ENCODE peak calls at places on chromosomes 4 and X, in four cellular contexts. V is neuronal stem cell, W is stomach, B is SK-N-SH. Q is an unnamed sample.

GRCh38 chrX:132876509-132876837 is 82.0 kb downstream of the HS6ST2 start:
- DNase-seq in V (no peak), W (no peak), B (no peak), Q (no peak)

GRCh38 chrX:19799319-19800182 is 87.8 kb downstream of the SH3KBP1 start:
- DNase-seq in V (no peak), W (no peak), B (no peak), Q (no peak)

GRCh38 chrX:19862634-19863236 is 24.7 kb downstream of the SH3KBP1 start:
- DNase-seq in V (no peak), W (no peak), B (no peak), Q (no peak)

GRCh38 chr4:140789752-140790151 is 33.6 kb upstream of the TBC1D9 start:
- DNase-seq in V (no peak), W (no peak), B (no peak), Q (no peak)

GRCh38 chr4:183398298-183399129 is 45.9 kb upstream of the CDKN2AIP start:
- DNase-seq in V (peak; percentile 46), W (peak; percentile 74), B (peak; percentile 94), Q (peak; percentile 86)

GRCh38 chr4:154506253-154506652 is 14.7 kb upstream of the DCHS2 start:
- DNase-seq in V (peak; percentile 27), W (no peak), B (peak; percentile 12), Q (peak; percentile 47)

GRCh38 chrX:22155126-22155525 is 117.6 kb upstream of the CBLL2 start:
- DNase-seq in V (no peak), W (no peak), B (no peak), Q (no peak)

GRCh38 chrX:103063918-103064434 is at the start of gene BEX1:
- DNase-seq in V (peak; percentile 43), W (peak; percentile 37), B (peak; percentile 86), Q (peak; percentile 75)

GRCh38 chrX:72666451-72666850 is 47.7 kb downstream of the PHKA1 start:
- DNase-seq in V (no peak), W (no peak), B (no peak), Q (no peak)

GRCh38 chr4:16585053-16585452 is 313.4 kb downstream of the LDB2 start:
- DNase-seq in V (no peak), W (no peak), B (no peak), Q (no peak)

GRCh38 chrX:80879143-80879542 is 69.5 kb upstream of the BRWD3 start:
- DNase-seq in V (no peak), W (peak; percentile 55), B (no peak), Q (peak; percentile 2)

GRCh38 chr4:7192252-7193039 is at the start of gene SORCS2:
- DNase-seq in V (peak; percentile 65), W (peak; percentile 67), B (peak; percentile 95), Q (peak; percentile 77)

GRCh38 chr4:151766691-151767090 is 5.9 kb upstream of the GATB start:
- DNase-seq in V (no peak), W (no peak), B (no peak), Q (no peak)

GRCh38 chr4:76312457-76312856 is 5.9 kb downstream of the STBD1 start:
- DNase-seq in V (no peak), W (no peak), B (no peak), Q (no peak)

GRCh38 chrX:16671005-16671404 is 21.0 kb downstream of the S100G start:
- DNase-seq in V (no peak), W (no peak), B (peak; percentile 60), Q (peak; percentile 75)

GRCh38 chr4:57158221-57158620 is 48.0 kb upstream of the IGFBP7 start:
- DNase-seq in V (no peak), W (no peak), B (peak; percentile 42), Q (no peak)

GRCh38 chr4:10584042-10584441 is 100.5 kb downstream of the CLNK start:
- DNase-seq in V (no peak), W (peak; percentile 31), B (no peak), Q (peak; percentile 5)

GRCh38 chrX:91434351-91435168 is at the start of gene PABPC5:
- DNase-seq in V (peak; percentile 53), W (peak; percentile 34), B (peak; percentile 70), Q (peak; percentile 3)

GRCh38 chrX:120755066-120755846 is 120.4 kb downstream of the CT47B1 start:
- DNase-seq in V (no peak), W (no peak), B (no peak), Q (no peak)

GRCh38 chr4:3485011-3485881 is 22.1 kb downstream of the DOK7 start:
- DNase-seq in V (no peak), W (no peak), B (no peak), Q (no peak)
- H3K4me1 ChIP-seq in V (peaks cover 42% of the 10 kb centered on the region), W (peaks cover 39% of the 10 kb centered on the region), B (no peaks in the 10 kb centered on the region), Q (no peaks in the 10 kb centered on the region)

GRCh38 chrX:73852022-73852421 is 289.0 kb downstream of the CHIC1 start:
- DNase-seq in V (no peak), W (no peak), B (no peak), Q (no peak)
- H3K27ac ChIP-seq in V (no peak overlapping the region), W (peak overlapping the region; percentile 85), B (peak overlapping the region; percentile 96), Q (peak overlapping the region; percentile 95)

DNA sequence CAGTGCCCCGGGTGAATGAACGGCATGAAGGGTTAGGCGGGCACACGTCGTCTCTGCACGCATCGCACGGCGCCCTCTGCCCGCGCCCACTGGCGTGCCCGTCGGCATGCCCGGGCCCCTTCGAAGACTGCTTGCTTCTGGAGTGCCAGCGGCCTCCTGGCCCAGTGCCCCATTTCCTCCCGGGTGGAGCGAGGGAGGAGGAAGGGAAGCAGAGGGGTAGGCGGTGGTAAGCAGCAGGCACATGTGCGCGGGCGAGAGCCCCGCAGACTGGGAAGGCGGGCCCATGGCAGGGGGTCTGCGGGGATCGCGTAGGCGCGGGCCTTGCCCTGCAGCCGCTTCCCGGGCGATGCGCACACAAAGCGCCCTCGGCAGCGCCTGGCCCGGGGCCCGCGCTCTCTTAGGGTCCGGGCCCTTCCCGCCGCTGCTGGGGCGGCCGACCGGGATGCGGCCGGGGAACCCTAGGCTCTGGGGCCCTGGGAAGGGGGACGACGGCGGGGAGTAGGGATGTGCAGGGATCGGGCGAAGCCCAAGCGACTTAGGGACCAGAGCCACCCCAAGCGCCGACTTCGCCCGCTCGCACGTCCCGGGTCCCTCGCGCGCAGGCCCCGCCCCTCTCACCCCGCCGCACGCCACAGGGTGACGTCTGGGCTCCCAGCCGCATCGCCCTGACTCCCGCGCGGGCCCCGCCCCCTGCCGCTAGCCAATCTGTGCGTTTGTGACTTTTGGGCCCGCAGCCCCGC is 866 bp upstream of the EMD start:
- DNase-seq in V (no peak), W (peak; percentile 70), B (peak; percentile 85), Q (peak; percentile 72)
- H3K4me3 ChIP-seq in V (peak overlapping the region; percentile 65), W (peak overlapping the region; percentile 43), B (peak overlapping the region; percentile 54), Q (peak overlapping the region; percentile 46)

DNA sequence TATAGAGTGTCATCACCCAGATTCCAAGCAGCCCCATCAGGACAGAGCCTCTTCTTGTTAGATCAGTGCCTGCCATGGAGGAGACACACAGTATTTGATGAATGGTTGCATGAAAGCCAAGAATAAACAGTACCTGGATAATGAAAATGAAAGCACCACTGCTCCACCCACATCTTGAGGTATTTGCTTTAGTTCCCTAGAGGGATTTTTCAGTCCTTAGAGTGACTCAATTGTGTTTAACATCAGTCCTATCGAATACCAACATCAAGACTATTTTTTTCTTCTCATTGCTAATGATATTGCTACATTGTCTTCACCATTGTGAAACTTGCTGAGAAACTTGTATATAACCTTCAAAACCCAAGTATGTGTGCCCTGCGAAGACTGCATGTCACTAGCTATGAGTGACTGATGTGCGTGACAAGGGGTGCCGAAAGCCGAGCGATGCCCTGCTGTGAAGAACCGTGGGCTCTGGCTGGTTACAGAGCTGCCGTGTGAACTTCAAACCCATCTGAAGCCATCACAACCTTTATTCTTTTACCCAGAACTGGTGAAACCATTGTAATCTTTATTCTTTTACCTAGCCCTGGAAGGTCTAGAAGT is 211.3 kb upstream of the FAT1 start:
- DNase-seq in V (no peak), W (no peak), B (no peak), Q (no peak)
- H3K4me1 ChIP-seq in V (peaks cover 8% of the 10 kb centered on the region), W (no peaks in the 10 kb centered on the region), B (peaks cover 11% of the 10 kb centered on the region), Q (peaks cover 26% of the 10 kb centered on the region)

DNA sequence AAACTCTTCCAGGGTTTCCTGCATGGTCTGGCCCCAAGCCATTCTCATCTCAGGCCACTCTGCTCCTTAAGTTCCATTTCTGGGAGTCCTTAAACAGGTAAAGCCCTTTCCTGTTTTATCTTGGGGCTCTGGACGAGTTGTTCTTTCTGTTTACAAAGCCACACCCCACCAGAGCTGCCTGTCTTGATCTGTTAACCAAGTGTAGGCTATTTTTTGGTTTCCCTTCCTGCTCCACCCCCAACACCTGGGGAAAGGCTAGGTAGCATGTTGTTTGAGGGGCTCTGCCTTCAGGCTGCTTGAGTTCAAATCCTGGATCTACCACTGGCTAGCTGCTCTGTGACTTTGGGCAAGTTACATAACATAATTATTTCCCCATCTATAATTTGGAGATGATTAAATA is 40.0 kb downstream of the ERVMER34-1 start:
- DNase-seq in V (no peak), W (peak; percentile 29), B (no peak), Q (no peak)
- H3K27ac ChIP-seq in V (no peak overlapping the region), W (peak overlapping the region; percentile 97), B (no peak overlapping the region), Q (no peak overlapping the region)

GRCh38 chr4:86482851-86483490 is 111.1 kb upstream of the PTPN13 start:
- DNase-seq in V (peak; percentile 88), W (no peak), B (peak; percentile 11), Q (peak; percentile 91)
- H3K4me3 ChIP-seq in V (no peak overlapping the region), W (no peak overlapping the region), B (no peak overlapping the region), Q (no peak overlapping the region)

GRCh38 chr4:128517739-128518510 is 230.3 kb upstream of the PGRMC2 start:
- DNase-seq in V (peak; percentile 11), W (peak; percentile 44), B (peak; percentile 31), Q (peak; percentile 84)

GRCh38 chr4:128521634-128522253 is 234.1 kb upstream of the PGRMC2 start:
- DNase-seq in V (no peak), W (no peak), B (no peak), Q (no peak)

GRCh38 chr4:128519163-128519810 is 231.7 kb upstream of the PGRMC2 start:
- DNase-seq in V (no peak), W (no peak), B (no peak), Q (no peak)

GRCh38 chr4:128524311-128524710 is 236.7 kb upstream of the PGRMC2 start:
- DNase-seq in V (no peak), W (peak; percentile 64), B (no peak), Q (no peak)

GRCh38 chr4:128521156-128521555 is 233.5 kb upstream of the PGRMC2 start:
- DNase-seq in V (no peak), W (no peak), B (no peak), Q (no peak)
- H3K4me1 ChIP-seq in V (peaks cover 11% of the 10 kb centered on the region), W (peaks cover 15% of the 10 kb centered on the region), B (peaks cover 40% of the 10 kb centered on the region), Q (peaks cover 32% of the 10 kb centered on the region)

GRCh38 chr4:168631241-168632151 is 134.6 kb downstream of the PALLD start:
- DNase-seq in V (peak; percentile 83), W (peak; percentile 69), B (peak; percentile 87), Q (peak; percentile 87)

GRCh38 chr4:168632246-168632832 is 135.5 kb downstream of the PALLD start:
- DNase-seq in V (peak; percentile 72), W (no peak), B (no peak), Q (peak; percentile 34)

GRCh38 chr4:168634276-168634802 is 137.5 kb downstream of the PALLD start:
- DNase-seq in V (peak; percentile 20), W (no peak), B (no peak), Q (peak; percentile 79)

GRCh38 chr4:168633071-168633470 is 136.2 kb downstream of the PALLD start:
- DNase-seq in V (no peak), W (no peak), B (no peak), Q (peak; percentile 27)

DNA sequence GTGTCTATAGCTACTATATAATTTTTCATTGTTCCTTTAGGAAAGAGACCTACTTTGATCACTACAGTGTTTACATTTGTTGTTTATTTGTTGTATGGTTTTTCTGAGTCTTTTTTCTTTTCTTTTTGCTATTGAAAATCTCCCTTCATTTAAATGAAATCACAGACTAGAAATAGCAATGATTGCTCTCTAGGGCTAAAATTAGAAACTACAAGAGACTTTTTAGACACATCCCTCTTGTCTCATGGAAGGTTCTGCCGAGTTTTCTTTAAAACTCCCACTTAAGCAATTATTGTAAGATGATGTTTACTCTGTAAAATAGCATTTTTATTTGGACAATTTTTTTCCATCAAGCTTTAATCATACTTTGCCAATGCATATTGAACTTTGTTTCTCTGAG is 136.6 kb downstream of the PALLD start:
- DNase-seq in V (no peak), W (no peak), B (no peak), Q (no peak)
- H3K27ac ChIP-seq in V (no peak overlapping the region), W (peak overlapping the region; percentile 85), B (no peak overlapping the region), Q (no peak overlapping the region)

Q was measured in A673.